ENCODE peak calls at places on chromosomes 2 and 18, in four cellular contexts. One of them, this sample, is unnamed.

GRCh38 chr2:178282075-178282474 is 87.8 kb downstream of the OSBPL6 start:
- DNase-seq in Caki2: peak
- DNase-seq in AG09309: no peak
- DNase-seq in activated CD4-positive, alpha-beta T cell treated with anti-CD3 and anti-CD28 coated beads for 24 hours: no peak
- DNase-seq in this sample: peak

GRCh38 chr2:15645720-15646385 is 54.2 kb downstream of the DDX1 start:
- DNase-seq in activated CD4-positive, alpha-beta T cell treated with anti-CD3 and anti-CD28 coated beads for 24 hours: no peak
- DNase-seq in AG09309: no peak
- DNase-seq in Caki2: no peak
- DNase-seq in this sample: no peak

GRCh38 chr2:234411793-234412192 is 85.1 kb downstream of the ARL4C start:
- DNase-seq in Caki2: no peak
- DNase-seq in AG09309: no peak
- DNase-seq in activated CD4-positive, alpha-beta T cell treated with anti-CD3 and anti-CD28 coated beads for 24 hours: no peak
- DNase-seq in this sample: no peak

GRCh38 chr2:186460465-186460864 is 25.6 kb upstream of the ZC3H15 start:
- DNase-seq in activated CD4-positive, alpha-beta T cell treated with anti-CD3 and anti-CD28 coated beads for 24 hours: no peak
- DNase-seq in AG09309: no peak
- DNase-seq in Caki2: no peak
- DNase-seq in this sample: peak

GRCh38 chr2:27356056-27356381 is 545 bp downstream of the GTF3C2 start:
- DNase-seq in activated CD4-positive, alpha-beta T cell treated with anti-CD3 and anti-CD28 coated beads for 24 hours: no peak
- DNase-seq in AG09309: no peak
- DNase-seq in Caki2: no peak
- DNase-seq in this sample: no peak

GRCh38 chr18:51726614-51727013 is 529.1 kb upstream of the MEX3C start:
- DNase-seq in AG09309: no peak
- DNase-seq in activated CD4-positive, alpha-beta T cell treated with anti-CD3 and anti-CD28 coated beads for 24 hours: no peak
- DNase-seq in Caki2: no peak
- DNase-seq in this sample: no peak

GRCh38 chr2:98167916-98168315 is 80.9 kb downstream of the VWA3B start:
- DNase-seq in AG09309: no peak
- DNase-seq in Caki2: no peak
- DNase-seq in activated CD4-positive, alpha-beta T cell treated with anti-CD3 and anti-CD28 coated beads for 24 hours: no peak
- DNase-seq in this sample: no peak

GRCh38 chr2:186429095-186429494 is 57.0 kb upstream of the ZC3H15 start:
- DNase-seq in activated CD4-positive, alpha-beta T cell treated with anti-CD3 and anti-CD28 coated beads for 24 hours: no peak
- DNase-seq in AG09309: peak
- DNase-seq in Caki2: no peak
- DNase-seq in this sample: no peak

GRCh38 chr18:46152436-46152807 is 48.2 kb downstream of the HAUS1 start:
- DNase-seq in activated CD4-positive, alpha-beta T cell treated with anti-CD3 and anti-CD28 coated beads for 24 hours: no peak
- DNase-seq in Caki2: peak
- DNase-seq in AG09309: peak
- DNase-seq in this sample: no peak

GRCh38 chr2:628651-629050 is 48.6 kb downstream of the TMEM18 start:
- DNase-seq in AG09309: no peak
- DNase-seq in activated CD4-positive, alpha-beta T cell treated with anti-CD3 and anti-CD28 coated beads for 24 hours: no peak
- DNase-seq in Caki2: no peak
- DNase-seq in this sample: no peak

GRCh38 chr2:8290771-8291352 is 391.0 kb upstream of the ID2 start:
- DNase-seq in AG09309: no peak
- DNase-seq in activated CD4-positive, alpha-beta T cell treated with anti-CD3 and anti-CD28 coated beads for 24 hours: no peak
- DNase-seq in Caki2: no peak
- DNase-seq in this sample: no peak

GRCh38 chr18:79765491-79766245 is 32.1 kb upstream of the KCNG2 start:
- DNase-seq in activated CD4-positive, alpha-beta T cell treated with anti-CD3 and anti-CD28 coated beads for 24 hours: no peak
- DNase-seq in AG09309: peak
- DNase-seq in Caki2: no peak
- DNase-seq in this sample: no peak

GRCh38 chr2:229675569-229675968 is 38.8 kb downstream of the DNER start:
- DNase-seq in activated CD4-positive, alpha-beta T cell treated with anti-CD3 and anti-CD28 coated beads for 24 hours: no peak
- DNase-seq in AG09309: no peak
- DNase-seq in Caki2: no peak
- DNase-seq in this sample: no peak

GRCh38 chr2:127721978-127722355 is 20.7 kb downstream of the SFT2D3 start:
- DNase-seq in activated CD4-positive, alpha-beta T cell treated with anti-CD3 and anti-CD28 coated beads for 24 hours: no peak
- DNase-seq in AG09309: no peak
- DNase-seq in Caki2: peak
- DNase-seq in this sample: no peak

GRCh38 chr2:237700583-237701032 is 73.2 kb downstream of the LRRFIP1 start:
- DNase-seq in Caki2: no peak
- DNase-seq in activated CD4-positive, alpha-beta T cell treated with anti-CD3 and anti-CD28 coated beads for 24 hours: peak
- DNase-seq in AG09309: no peak
- DNase-seq in this sample: no peak

GRCh38 chr2:112958428-112959108 is 19.2 kb upstream of the IL36G start:
- DNase-seq in activated CD4-positive, alpha-beta T cell treated with anti-CD3 and anti-CD28 coated beads for 24 hours: peak
- DNase-seq in Caki2: peak
- DNase-seq in AG09309: peak
- DNase-seq in this sample: peak

GRCh38 chr2:143219266-143219665 is 90.0 kb downstream of the ARHGAP15 start:
- DNase-seq in activated CD4-positive, alpha-beta T cell treated with anti-CD3 and anti-CD28 coated beads for 24 hours: no peak
- DNase-seq in AG09309: no peak
- DNase-seq in Caki2: no peak
- DNase-seq in this sample: no peak

GRCh38 chr18:29172151-29173015 is 995.5 kb upstream of the CDH2 start:
- DNase-seq in activated CD4-positive, alpha-beta T cell treated with anti-CD3 and anti-CD28 coated beads for 24 hours: no peak
- DNase-seq in Caki2: no peak
- DNase-seq in AG09309: no peak
- DNase-seq in this sample: no peak

This sample was measured in HT-29.